ENCODE peak calls at places on chromosome 6, in ten cellular contexts. B, K, J, N, L, E, S, V, Q and R are unnamed samples.

GRCh38 chr6:134347916-134348805 is 30.2 kb upstream of the SGK1 start:
- DNase-seq in B (peak), K (peak), J (no peak), N (no peak), L (peak), E (no peak), S (peak), V (no peak), Q (no peak), R (peak)

GRCh38 chr6:3913958-3914337 is 64.8 kb downstream of the FAM50B start:
- DNase-seq in B (no peak), K (no peak), J (no peak), N (no peak), L (no peak), E (no peak), S (no peak), V (no peak), Q (no peak), R (no peak)

GRCh38 chr6:41193171-41193734 is 7.7 kb downstream of the TREML2 start:
- DNase-seq in B (no peak), K (no peak), J (no peak), N (no peak), L (no peak), E (no peak), S (no peak), V (no peak), Q (no peak), R (no peak)

GRCh38 chr6:49541210-49541724 is 9.2 kb upstream of the C6orf141 start:
- DNase-seq in B (no peak), K (peak), J (no peak), N (no peak), L (no peak), E (no peak), S (peak), V (no peak), Q (no peak), R (no peak)

GRCh38 chr6:170068496-170068895 is 222.4 kb downstream of the DLL1 start:
- DNase-seq in B (no peak), K (no peak), J (no peak), N (no peak), L (no peak), E (no peak), S (no peak), V (no peak), Q (no peak), R (no peak)

GRCh38 chr6:7786206-7786605 is 60.3 kb downstream of the BMP6 start:
- DNase-seq in B (no peak), K (no peak), J (no peak), N (no peak), L (no peak), E (no peak), S (no peak), V (no peak), Q (no peak), R (no peak)

GRCh38 chr6:57094689-57095088 is 4.7 kb downstream of the ZNF451 start:
- DNase-seq in B (no peak), K (no peak), J (no peak), N (no peak), L (no peak), E (no peak), S (no peak), V (no peak), Q (no peak), R (no peak)

GRCh38 chr6:32519117-32519909 is 10.8 kb downstream of the HLA-DRB5 start:
- DNase-seq in B (peak), K (no peak), J (no peak), N (no peak), L (no peak), E (no peak), S (no peak), V (no peak), Q (no peak), R (no peak)

GRCh38 chr6:53673138-53673801 is 7.7 kb upstream of the KLHL31 start:
- DNase-seq in B (peak), K (peak), J (no peak), N (no peak), L (no peak), E (no peak), S (peak), V (no peak), Q (no peak), R (peak)

GRCh38 chr6:34317882-34318491 is 69.2 kb upstream of the SMIM29 start:
- DNase-seq in B (no peak), K (no peak), J (no peak), N (no peak), L (no peak), E (no peak), S (no peak), V (no peak), Q (no peak), R (no peak)

GRCh38 chr6:27370391-27370790 is 18.2 kb upstream of the ZNF391 start:
- DNase-seq in B (no peak), K (peak), J (no peak), N (no peak), L (no peak), E (no peak), S (no peak), V (no peak), Q (no peak), R (no peak)

GRCh38 chr6:107665386-107665785 is 158.7 kb downstream of the SCML4 start:
- DNase-seq in B (no peak), K (no peak), J (no peak), N (no peak), L (no peak), E (no peak), S (no peak), V (no peak), Q (no peak), R (no peak)